ENCODE peak calls at places on chromosome 1, in nine cellular contexts. I is uterus, D is breast epithelium, S is H1, G is body of pancreas, Q is spleen, W is IMR-90, Y is lower leg skin, B is adrenal gland. T is an unnamed sample.
A peak's percentile ranks its signal among the peaks of the same experiment; 100 is the strongest.

GRCh38 chr1:231062500-231063270 is 22.6 kb upstream of the FAM89A start:
- DNase-seq in I (no peak), D (no peak), S (no peak), G (no peak), Q (no peak), W (peak; percentile 68), Y (no peak), B (no peak), T (no peak)

GRCh38 chr1:22457356-22457755 is 5.7 kb downstream of the ZBTB40 start:
- DNase-seq in I (no peak), D (no peak), S (no peak), G (no peak), Q (no peak), W (peak; percentile 48), Y (no peak), B (no peak), T (no peak)

GRCh38 chr1:183676515-183677189 is 23.5 kb upstream of the APOBEC4 start:
- DNase-seq in I (no peak), D (no peak), S (no peak), G (no peak), Q (no peak), W (peak; percentile 74), Y (no peak), B (no peak), T (no peak)

GRCh38 chr1:68623700-68624099 is 126.8 kb upstream of the DEPDC1 start:
- DNase-seq in I (no peak), D (no peak), S (no peak), G (peak; percentile 13), Q (no peak), W (no peak), Y (no peak), B (no peak), T (no peak)

GRCh38 chr1:69993787-69994186 is 211.6 kb downstream of the LRRC40 start:
- DNase-seq in I (no peak), D (no peak), S (no peak), G (no peak), Q (no peak), W (no peak), Y (no peak), B (no peak), T (no peak)

GRCh38 chr1:180299486-180300246 is 69.6 kb downstream of the LHX4 start:
- DNase-seq in I (no peak), D (no peak), S (no peak), G (no peak), Q (no peak), W (no peak), Y (no peak), B (no peak), T (no peak)

GRCh38 chr1:208203127-208203847 is 40.9 kb downstream of the PLXNA2 start:
- DNase-seq in I (peak; percentile 39), D (peak; percentile 20), S (no peak), G (peak; percentile 59), Q (no peak), W (peak; percentile 46), Y (no peak), B (no peak), T (no peak)

GRCh38 chr1:230077436-230078221 is 10.6 kb downstream of the GALNT2 start:
- DNase-seq in I (no peak), D (no peak), S (no peak), G (no peak), Q (no peak), W (peak; percentile 61), Y (no peak), B (no peak), T (no peak)

GRCh38 chr1:114551400-114551799 is 30.0 kb downstream of the BCAS2 start:
- DNase-seq in I (no peak), D (no peak), S (no peak), G (no peak), Q (no peak), W (no peak), Y (no peak), B (no peak), T (no peak)

GRCh38 chr1:2555634-2556276 is 416 bp upstream of the TNFRSF14 start:
- DNase-seq in I (peak; percentile 83), D (peak; percentile 86), S (no peak), G (peak; percentile 51), Q (peak; percentile 97), W (no peak), Y (peak; percentile 92), B (peak; percentile 93), T (peak; percentile 74)
- TF ChIP-seq POLR2A in I (peak; percentile 73), D (peak; percentile 66), S (no peak), G (peak; percentile 44), Q (peak; percentile 10), W (no peak), Y (peak; percentile 58), B (peak; percentile 30), T (peak; percentile 49)

DNA sequence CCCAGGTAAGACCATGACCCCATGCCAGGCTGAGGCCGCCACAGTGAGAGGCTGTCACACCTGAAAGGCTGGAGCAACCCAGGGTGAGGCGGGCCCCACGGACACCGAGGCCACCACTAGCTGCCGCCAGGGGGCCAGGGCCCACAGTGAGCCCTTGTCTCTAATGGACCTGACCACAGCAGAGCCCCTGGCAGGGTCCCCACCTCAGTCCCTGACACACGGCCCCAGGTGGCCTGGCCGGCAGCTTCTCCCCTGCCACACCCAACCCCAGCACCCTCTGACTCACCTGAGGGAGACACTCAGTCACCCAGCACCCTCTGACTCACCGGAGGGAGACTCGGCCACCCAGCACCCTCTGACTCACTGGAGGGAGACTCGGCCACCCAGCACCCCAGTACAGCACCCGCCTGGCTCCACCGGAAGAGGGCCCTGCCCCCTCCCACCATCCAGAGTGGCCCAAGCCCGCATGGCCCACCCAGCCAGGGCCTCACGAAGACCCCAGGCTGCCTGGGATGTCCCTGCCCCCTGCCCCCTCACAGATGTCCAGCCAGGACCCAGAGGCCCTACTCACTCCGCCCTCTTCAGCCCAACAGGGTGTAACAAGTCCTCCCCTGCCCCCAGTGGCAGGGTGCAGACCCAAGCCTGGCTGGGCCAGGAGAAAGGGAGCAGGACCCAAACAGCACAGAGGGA is 4.4 kb downstream of the DVL1 start:
- DNase-seq in I (no peak), D (no peak), S (peak; percentile 67), G (no peak), Q (no peak), W (peak; percentile 69), Y (no peak), B (no peak), T (peak; percentile 27)
- TF ChIP-seq POLR2A in I (no peak), D (no peak), S (no peak), G (no peak), Q (no peak), W (no peak), Y (no peak), B (no peak), T (no peak)

DNA sequence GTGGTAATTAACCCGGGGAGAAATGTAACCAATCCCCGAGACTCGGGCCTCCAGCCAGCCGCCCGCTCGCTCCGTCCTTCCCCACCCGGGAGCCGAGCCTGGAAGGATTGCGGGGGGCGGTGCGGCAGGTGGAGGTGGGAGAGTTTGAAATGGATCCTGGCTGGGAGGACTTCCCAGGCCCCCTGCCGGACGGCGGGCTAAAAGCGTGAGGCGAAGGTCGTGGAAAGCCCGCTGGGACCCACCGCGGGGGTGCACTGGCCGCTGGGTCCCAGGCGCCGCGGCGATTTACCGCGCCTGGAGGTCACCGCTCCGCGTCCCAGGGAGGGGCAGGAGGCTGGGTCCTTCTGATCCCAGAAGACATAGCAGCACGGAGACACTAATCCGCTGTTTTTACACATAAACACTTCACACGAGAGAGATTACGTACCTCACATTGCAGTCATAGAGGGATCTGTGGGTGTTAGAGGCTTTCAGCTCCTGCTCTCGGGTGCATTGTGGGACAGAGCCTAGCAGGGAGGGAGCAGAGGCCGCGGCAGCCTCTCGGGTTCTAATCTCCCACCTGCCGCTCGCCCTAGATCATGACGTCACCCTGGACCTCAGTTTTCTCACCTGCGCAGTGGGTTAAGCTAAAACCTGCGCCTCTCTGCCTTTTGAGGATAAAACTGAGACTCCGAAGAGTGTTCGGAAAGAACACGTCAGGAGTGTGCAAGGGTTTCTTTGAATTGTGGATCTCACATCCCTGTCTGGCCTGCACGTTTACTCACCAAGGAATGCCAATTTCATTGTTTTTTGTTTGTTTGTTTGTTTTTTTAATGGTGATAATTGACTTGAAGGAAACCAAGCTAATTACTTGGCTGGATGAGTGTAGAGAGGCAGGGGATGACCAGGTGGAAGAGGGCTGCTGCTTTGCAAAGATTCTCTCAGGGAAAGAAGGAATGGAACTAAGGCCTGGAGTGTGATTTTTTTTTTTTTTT is 17.1 kb upstream of the TMEM9 start:
- DNase-seq in I (peak; percentile 34), D (no peak), S (no peak), G (peak; percentile 73), Q (peak; percentile 83), W (peak; percentile 46), Y (no peak), B (peak; percentile 64), T (peak; percentile 62)
- TF ChIP-seq POLR2A in I (no peak), D (no peak), S (no peak), G (peak; percentile 55), Q (no peak), W (no peak), Y (no peak), B (no peak), T (no peak)

GRCh38 chr1:151611288-151611790 is 511 bp upstream of the SNX27 start:
- DNase-seq in I (no peak), D (peak; percentile 44), S (no peak), G (no peak), Q (no peak), W (peak; percentile 58), Y (peak; percentile 78), B (peak; percentile 65), T (peak; percentile 75)

GRCh38 chr1:151604291-151604690 is 7.6 kb upstream of the SNX27 start:
- DNase-seq in I (no peak), D (no peak), S (no peak), G (no peak), Q (no peak), W (no peak), Y (no peak), B (no peak), T (no peak)

GRCh38 chr1:151610142-151610541 is 1.7 kb upstream of the SNX27 start:
- DNase-seq in I (no peak), D (no peak), S (no peak), G (no peak), Q (no peak), W (no peak), Y (no peak), B (no peak), T (no peak)

GRCh38 chr1:151606867-151607266 is 5.0 kb upstream of the SNX27 start:
- DNase-seq in I (no peak), D (no peak), S (no peak), G (no peak), Q (no peak), W (no peak), Y (no peak), B (no peak), T (no peak)

GRCh38 chr1:151606384-151606783 is 5.5 kb upstream of the SNX27 start:
- DNase-seq in I (no peak), D (no peak), S (no peak), G (no peak), Q (no peak), W (peak; percentile 48), Y (no peak), B (no peak), T (no peak)
- TF ChIP-seq POLR2A in I (no peak), D (no peak), S (no peak), G (no peak), Q (no peak), W (no peak), Y (no peak), B (no peak), T (no peak)

T was measured in erythroblast.